ENCODE peak calls at places on chromosomes 16 and 17, in eight cellular contexts. K, F, G, R, P, D, I and S are unnamed samples.
A peak's percentile ranks its signal among the peaks of the same experiment; 100 is the strongest.

GRCh38 chr16:11405331-11406176 is 60.3 kb downstream of the RMI2 start:
- DNase-seq in K (no peak), I (peak; percentile 86), F (peak; percentile 54), P (peak; percentile 28), R (peak; percentile 75), G (no peak), D (no peak), S (no peak)

GRCh38 chr16:17755158-17755557 is 284.4 kb upstream of the XYLT1 start:
- DNase-seq in I (no peak), P (no peak), R (no peak), F (no peak), G (no peak), D (no peak), K (no peak), S (no peak)

GRCh38 chr16:67562526-67562917 is at the start of gene CTCF:
- DNase-seq in D (no peak), P (peak; percentile 92), F (peak; percentile 92), I (peak; percentile 75), K (peak; percentile 83), R (peak; percentile 85), G (peak; percentile 88), S (peak; percentile 75)

GRCh38 chr17:56142325-56142724 is 10.9 kb upstream of the ANKFN1 start:
- DNase-seq in R (no peak), F (no peak), P (no peak), K (peak; percentile 74), G (peak; percentile 66), I (no peak), D (no peak), S (peak; percentile 96)

GRCh38 chr17:78767806-78768205 is 14.3 kb downstream of the CYTH1 start:
- DNase-seq in R (no peak), P (no peak), I (no peak), F (no peak), D (no peak), G (no peak), K (no peak), S (no peak)

GRCh38 chr16:87404764-87405625 is 12.9 kb downstream of the MAP1LC3B start:
- DNase-seq in G (no peak), I (no peak), P (no peak), R (peak; percentile 7), D (no peak), K (no peak), F (no peak), S (no peak)

GRCh38 chr16:80954985-80955384 is 51.7 kb downstream of the CMC2 start:
- DNase-seq in G (no peak), P (no peak), F (no peak), D (no peak), K (no peak), R (no peak), I (no peak), S (no peak)

GRCh38 chr16:6541262-6541661 is 791.4 kb upstream of the RBFOX1 start:
- DNase-seq in F (no peak), K (no peak), D (no peak), P (peak; percentile 48), R (no peak), G (no peak), I (no peak), S (no peak)

GRCh38 chr17:61451538-61452300 is 503 bp upstream of the TBX4 start:
- DNase-seq in R (no peak), K (no peak), D (no peak), I (peak; percentile 60), F (no peak), G (no peak), P (no peak), S (no peak)

GRCh38 chr16:49504023-49504364 is 130.4 kb downstream of the C16orf78 start:
- DNase-seq in F (no peak), R (no peak), P (no peak), D (no peak), G (no peak), K (no peak), I (no peak), S (no peak)

GRCh38 chr16:1363501-1364041 is 11.8 kb downstream of the GNPTG start:
- DNase-seq in R (peak; percentile 91), D (no peak), I (peak; percentile 79), G (no peak), F (peak; percentile 73), P (peak; percentile 72), K (peak; percentile 15), S (peak; percentile 18)

GRCh38 chr16:3074860-3075545 is 9.6 kb downstream of the IL32 start:
- DNase-seq in P (no peak), R (peak; percentile 80), F (peak; percentile 93), D (no peak), K (no peak), G (no peak), I (no peak), S (no peak)

GRCh38 chr16:2028146-2028545 is 1.4 kb downstream of the NHERF2 start:
- DNase-seq in F (no peak), P (no peak), R (no peak), K (no peak), I (no peak), D (no peak), G (no peak), S (no peak)

GRCh38 chr16:24983521-24983920 is 31.6 kb downstream of the ARHGAP17 start:
- DNase-seq in K (no peak), R (no peak), F (no peak), I (no peak), G (peak; percentile 21), D (no peak), P (no peak), S (no peak)

GRCh38 chr17:17837380-17837821 is 615 bp upstream of the SREBF1 start:
- DNase-seq in D (no peak), K (peak; percentile 66), R (no peak), G (peak; percentile 76), P (no peak), I (no peak), F (no peak), S (peak; percentile 90)

GRCh38 chr16:21638573-21638975 is 13.8 kb downstream of the IGSF6 start:
- DNase-seq in I (no peak), K (peak; percentile 35), R (peak; percentile 44), G (no peak), F (no peak), P (no peak), D (no peak), S (peak; percentile 49)

GRCh38 chr16:17154981-17155380 is 315.8 kb downstream of the XYLT1 start:
- DNase-seq in P (no peak), G (no peak), D (no peak), R (peak; percentile 42), K (no peak), I (no peak), F (no peak), S (no peak)

GRCh38 chr17:50147841-50148225 is 2.6 kb downstream of the PPP1R9B start:
- DNase-seq in D (no peak), P (no peak), I (no peak), G (peak; percentile 78), K (no peak), F (peak; percentile 59), R (no peak), S (no peak)
- TF ChIP-seq CTCF in D (no peak), P (no peak), I (no peak), G (no peak), K (no peak), F (no peak), R (no peak), S (no peak)

DNA sequence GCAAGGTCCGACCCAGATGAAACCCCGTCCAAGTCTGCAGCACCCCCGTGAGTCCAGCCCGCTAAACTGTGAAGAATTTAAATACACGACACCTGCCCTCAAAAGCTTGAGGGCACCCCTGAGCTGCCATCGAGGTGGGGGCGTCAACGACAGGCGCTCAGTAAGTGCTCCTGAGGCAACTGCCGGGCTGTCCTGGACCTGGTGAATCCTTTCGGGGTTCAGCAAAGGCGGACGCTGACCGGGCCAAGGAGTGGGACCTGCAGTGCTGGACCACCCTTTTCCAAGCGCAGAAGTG is 512 bp upstream of the ENDOV start:
- DNase-seq in R (no peak), G (no peak), P (no peak), F (no peak), I (no peak), D (no peak), K (peak; percentile 5), S (no peak)
- TF ChIP-seq CTCF in R (no peak), G (no peak), P (no peak), F (no peak), I (no peak), D (no peak), K (no peak), S (no peak)

DNA sequence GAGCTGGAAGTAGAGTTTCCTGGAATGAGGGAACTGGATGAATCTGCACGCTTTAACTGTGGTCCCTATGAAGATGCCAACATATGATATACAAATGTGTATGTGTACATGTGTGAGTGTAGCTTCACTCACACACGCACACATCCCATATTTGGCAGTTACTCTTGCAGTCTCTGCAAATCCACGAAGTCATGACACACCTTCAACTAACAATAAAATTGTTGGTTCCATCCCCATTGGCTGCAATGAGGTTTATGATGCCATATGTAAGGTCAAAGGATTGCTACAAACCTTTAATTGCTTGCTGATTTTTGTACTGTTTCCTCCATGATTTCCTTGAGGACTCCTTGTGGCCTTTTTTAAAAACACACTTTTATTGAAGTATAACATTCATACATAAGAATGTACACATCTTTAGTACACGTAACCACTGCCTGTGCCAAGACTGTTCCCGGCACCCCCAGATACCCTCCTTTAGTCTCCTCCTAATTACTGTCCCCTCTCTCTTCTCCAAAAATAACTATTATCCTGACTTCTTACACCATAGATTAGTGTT is 22.0 kb downstream of the MYO1D start:
- DNase-seq in I (no peak), P (no peak), G (no peak), K (no peak), R (no peak), F (no peak), D (no peak), S (no peak)
- TF ChIP-seq CTCF in I (no peak), P (no peak), G (no peak), K (no peak), R (no peak), F (no peak), D (peak; percentile 19), S (no peak)

DNA sequence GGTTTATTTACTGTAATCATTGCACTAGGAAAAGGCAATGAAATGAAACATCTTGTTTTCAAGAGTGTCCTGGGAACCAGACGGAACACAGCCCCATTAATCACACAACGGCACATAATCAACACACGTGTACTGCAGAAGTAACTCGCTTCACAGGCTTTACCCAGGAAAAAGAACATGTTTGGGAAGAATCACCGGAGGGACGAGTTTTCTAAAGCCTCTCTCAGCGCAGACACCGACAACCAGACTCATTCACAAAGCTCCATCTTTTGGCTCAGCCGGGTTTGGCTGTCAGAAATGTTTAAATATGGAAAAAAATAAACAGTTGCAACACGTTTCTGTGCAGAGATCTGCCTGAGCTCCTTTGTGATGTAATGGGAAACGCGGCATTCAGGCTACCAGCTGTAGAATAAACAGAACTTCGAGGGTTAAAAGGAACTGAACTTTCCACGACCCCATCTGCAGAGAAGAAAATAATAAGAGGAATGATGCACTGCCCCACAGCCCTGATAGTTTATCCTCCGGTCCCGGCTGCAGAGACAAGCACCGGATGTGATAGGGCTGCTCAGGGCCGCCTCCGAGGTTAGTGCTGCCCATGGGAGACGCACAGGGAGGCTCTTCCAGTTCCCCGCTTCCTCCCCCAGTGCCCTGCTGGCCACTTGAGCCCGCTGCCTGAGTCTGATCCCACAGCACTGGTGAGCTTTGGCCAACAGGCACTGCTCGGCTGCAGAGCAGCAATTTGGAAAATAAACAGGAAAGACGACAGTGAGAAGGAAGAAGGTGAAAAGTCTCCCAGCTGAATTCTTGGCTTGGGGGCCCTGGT is 119.8 kb downstream of the HIC1 start:
- DNase-seq in K (peak; percentile 96), F (no peak), G (peak; percentile 77), P (peak; percentile 71), I (no peak), R (no peak), D (no peak), S (peak; percentile 95)
- TF ChIP-seq CTCF in K (peak; percentile 15), F (no peak), G (no peak), P (no peak), I (no peak), R (no peak), D (no peak), S (peak; percentile 39)